ENCODE peak calls at places on chromosomes 12 and 14, in four cellular contexts. One of them, this sample, is unnamed.

GRCh38 chr12:120013659-120014380 is 24.8 kb downstream of the BICDL1 start:
- DNase-seq in left lung: no peak
- DNase-seq in body of pancreas: no peak
- DNase-seq in heart left ventricle: no peak
- DNase-seq in this sample: no peak

GRCh38 chr12:57895337-57896138 is 45.8 kb upstream of the ATP23 start:
- DNase-seq in left lung: no peak
- DNase-seq in body of pancreas: no peak
- DNase-seq in heart left ventricle: no peak
- DNase-seq in this sample: peak

GRCh38 chr12:69161835-69162234 is 77.5 kb upstream of the CPSF6 start:
- DNase-seq in left lung: no peak
- DNase-seq in body of pancreas: no peak
- DNase-seq in heart left ventricle: no peak
- DNase-seq in this sample: no peak

GRCh38 chr14:95421741-95422140 is 94.7 kb downstream of the SYNE3 start:
- DNase-seq in left lung: no peak
- DNase-seq in body of pancreas: no peak
- DNase-seq in heart left ventricle: no peak
- DNase-seq in this sample: no peak

GRCh38 chr14:20327005-20327869 is 5.8 kb downstream of the CCNB1IP1 start:
- DNase-seq in left lung: no peak
- DNase-seq in body of pancreas: no peak
- DNase-seq in heart left ventricle: no peak
- DNase-seq in this sample: peak

GRCh38 chr12:76033116-76034001 is 1.8 kb upstream of the PHLDA1 start:
- DNase-seq in left lung: no peak
- DNase-seq in body of pancreas: no peak
- DNase-seq in heart left ventricle: no peak
- DNase-seq in this sample: peak

GRCh38 chr12:27911397-27911796 is 61.1 kb downstream of the PTHLH start:
- DNase-seq in left lung: no peak
- DNase-seq in body of pancreas: no peak
- DNase-seq in heart left ventricle: no peak
- DNase-seq in this sample: no peak

GRCh38 chr12:7180685-7181084 is 8.8 kb upstream of the PEX5 start:
- DNase-seq in left lung: no peak
- DNase-seq in body of pancreas: no peak
- DNase-seq in heart left ventricle: no peak
- DNase-seq in this sample: peak

GRCh38 chr12:62717636-62718035 is 217.3 kb downstream of the PPM1H start:
- DNase-seq in left lung: no peak
- DNase-seq in body of pancreas: no peak
- DNase-seq in heart left ventricle: no peak
- DNase-seq in this sample: no peak

GRCh38 chr12:210277-211141 is 3.4 kb downstream of the SLC6A12 start:
- DNase-seq in left lung: no peak
- DNase-seq in body of pancreas: peak
- DNase-seq in heart left ventricle: peak
- DNase-seq in this sample: no peak

GRCh38 chr14:64960762-64961276 is 11.3 kb downstream of the RAB15 start:
- DNase-seq in left lung: no peak
- DNase-seq in body of pancreas: peak
- DNase-seq in heart left ventricle: no peak
- DNase-seq in this sample: no peak

GRCh38 chr14:76591270-76591669 is 170.0 kb upstream of the VASH1 start:
- DNase-seq in left lung: no peak
- DNase-seq in body of pancreas: no peak
- DNase-seq in heart left ventricle: no peak
- DNase-seq in this sample: no peak

GRCh38 chr12:43789941-43790340 is 16.2 kb downstream of the TWF1 start:
- DNase-seq in left lung: no peak
- DNase-seq in body of pancreas: peak
- DNase-seq in heart left ventricle: no peak
- DNase-seq in this sample: peak

GRCh38 chr12:31220061-31220460 is 105.9 kb downstream of the SINHCAF start:
- DNase-seq in left lung: no peak
- DNase-seq in body of pancreas: peak
- DNase-seq in heart left ventricle: no peak
- DNase-seq in this sample: no peak

GRCh38 chr12:2179953-2180736 is 127.4 kb downstream of the CACNA1C start:
- DNase-seq in left lung: no peak
- DNase-seq in body of pancreas: peak
- DNase-seq in heart left ventricle: peak
- DNase-seq in this sample: peak

GRCh38 chr14:67393689-67394088 is 18.3 kb downstream of the PLEK2 start:
- DNase-seq in left lung: no peak
- DNase-seq in body of pancreas: no peak
- DNase-seq in heart left ventricle: no peak
- DNase-seq in this sample: no peak

GRCh38 chr14:61603736-61604135 is 91.6 kb upstream of the HIF1A start:
- DNase-seq in left lung: no peak
- DNase-seq in body of pancreas: no peak
- DNase-seq in heart left ventricle: no peak
- DNase-seq in this sample: peak

GRCh38 chr12:62724947-62725447 is 210.0 kb downstream of the PPM1H start:
- DNase-seq in left lung: no peak
- DNase-seq in body of pancreas: peak
- DNase-seq in heart left ventricle: no peak
- DNase-seq in this sample: peak

GRCh38 chr12:47730341-47730744 is 5.1 kb upstream of the ENDOU start:
- DNase-seq in left lung: no peak
- DNase-seq in body of pancreas: peak
- DNase-seq in heart left ventricle: no peak
- DNase-seq in this sample: peak

GRCh38 chr14:39050389-39050788 is 52.6 kb downstream of the SEC23A start:
- DNase-seq in left lung: no peak
- DNase-seq in body of pancreas: no peak
- DNase-seq in heart left ventricle: no peak
- DNase-seq in this sample: peak

GRCh38 chr14:32507029-32507984 is 178.2 kb downstream of the AKAP6 start:
- DNase-seq in left lung: no peak
- DNase-seq in body of pancreas: no peak
- DNase-seq in heart left ventricle: no peak
- DNase-seq in this sample: peak

GRCh38 chr12:91633734-91634357 is 451.2 kb upstream of the DCN start:
- DNase-seq in left lung: peak
- DNase-seq in body of pancreas: no peak
- DNase-seq in heart left ventricle: peak
- DNase-seq in this sample: no peak

GRCh38 chr12:119259483-119259882 is 75.0 kb upstream of the CCDC60 start:
- DNase-seq in left lung: no peak
- DNase-seq in body of pancreas: no peak
- DNase-seq in heart left ventricle: no peak
- DNase-seq in this sample: no peak

GRCh38 chr14:50344116-50344775 is 32.1 kb downstream of the DMAC2L start:
- DNase-seq in left lung: no peak
- DNase-seq in body of pancreas: no peak
- DNase-seq in heart left ventricle: no peak
- DNase-seq in this sample: peak

GRCh38 chr12:7012024-7012607 is 6.2 kb downstream of the LPCAT3 start:
- DNase-seq in left lung: no peak
- DNase-seq in body of pancreas: no peak
- DNase-seq in heart left ventricle: no peak
- DNase-seq in this sample: no peak

GRCh38 chr14:21924479-21924878 is 250.9 kb upstream of the OR4E1 start:
- DNase-seq in left lung: no peak
- DNase-seq in body of pancreas: no peak
- DNase-seq in heart left ventricle: no peak
- DNase-seq in this sample: no peak

GRCh38 chr14:24813089-24813815 is 179.3 kb upstream of the GZMB start:
- DNase-seq in left lung: no peak
- DNase-seq in body of pancreas: no peak
- DNase-seq in heart left ventricle: no peak
- DNase-seq in this sample: no peak

GRCh38 chr14:68687746-68688145 is 105.1 kb downstream of the ZFP36L1 start:
- DNase-seq in left lung: no peak
- DNase-seq in body of pancreas: no peak
- DNase-seq in heart left ventricle: no peak
- DNase-seq in this sample: peak

GRCh38 chr14:100850841-100851585 is 25.1 kb downstream of the MEG3 start:
- DNase-seq in left lung: peak
- DNase-seq in body of pancreas: peak
- DNase-seq in heart left ventricle: peak
- DNase-seq in this sample: no peak

GRCh38 chr14:71155743-71156142 is 248.5 kb downstream of the PCNX1 start:
- DNase-seq in left lung: no peak
- DNase-seq in body of pancreas: no peak
- DNase-seq in heart left ventricle: no peak
- DNase-seq in this sample: no peak
- TF ChIP-seq CTCF in left lung: no peak
- TF ChIP-seq CTCF in body of pancreas: no peak
- TF ChIP-seq CTCF in heart left ventricle: no peak
- TF ChIP-seq CTCF in this sample: no peak

GRCh38 chr14:93207468-93208308 is 632 bp downstream of the UBR7 start:
- DNase-seq in left lung: no peak
- DNase-seq in body of pancreas: peak
- DNase-seq in heart left ventricle: peak
- DNase-seq in this sample: peak

GRCh38 chr14:93212432-93212831 is 5.4 kb downstream of the UBR7 start:
- DNase-seq in left lung: no peak
- DNase-seq in body of pancreas: no peak
- DNase-seq in heart left ventricle: no peak
- DNase-seq in this sample: no peak

GRCh38 chr14:93201155-93201704 is 5.6 kb downstream of the GON7 start:
- DNase-seq in left lung: no peak
- DNase-seq in body of pancreas: no peak
- DNase-seq in heart left ventricle: no peak
- DNase-seq in this sample: no peak

DNA sequence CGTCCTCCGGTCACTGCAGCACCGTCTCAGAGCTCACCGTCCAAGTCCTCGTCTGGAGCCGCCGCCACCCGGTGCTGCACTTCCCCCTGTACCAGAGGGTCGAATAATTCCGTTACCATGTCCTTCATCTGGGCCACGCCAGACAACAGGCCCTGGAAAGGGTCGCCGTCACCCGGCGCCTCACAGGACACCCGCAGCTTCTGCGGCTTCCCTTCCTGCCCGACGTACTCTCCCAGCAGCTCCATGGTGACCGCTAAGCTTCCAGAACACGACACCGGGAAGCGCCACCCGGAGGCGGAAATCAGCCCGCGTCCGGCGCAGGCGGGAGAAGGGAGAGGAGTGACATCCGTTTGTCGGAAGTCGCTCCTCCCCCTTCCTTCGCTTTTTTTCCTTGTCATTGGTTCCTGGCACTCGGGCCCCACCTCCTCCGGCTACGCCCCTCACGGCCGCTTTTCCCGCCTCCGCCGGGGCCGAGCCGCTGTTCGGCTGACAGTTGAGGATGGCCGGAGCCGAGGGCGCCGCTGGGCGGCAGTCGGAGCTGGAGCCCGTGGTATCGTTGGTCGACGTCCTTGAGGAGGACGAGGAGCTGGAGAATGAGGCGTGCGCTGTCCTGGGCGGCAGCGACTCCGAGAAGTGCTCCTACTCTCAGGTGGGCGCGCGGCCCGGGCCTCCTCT is at the start of the genes GON7 and UBR7:
- DNase-seq in left lung: peak
- DNase-seq in body of pancreas: peak
- DNase-seq in heart left ventricle: peak
- DNase-seq in this sample: peak
- TF ChIP-seq CTCF in left lung: no peak
- TF ChIP-seq CTCF in body of pancreas: peak
- TF ChIP-seq CTCF in heart left ventricle: no peak
- TF ChIP-seq CTCF in this sample: peak

GRCh38 chr14:78673845-78674244 is 503.7 kb downstream of the NRXN3 start:
- DNase-seq in left lung: no peak
- DNase-seq in body of pancreas: no peak
- DNase-seq in heart left ventricle: no peak
- DNase-seq in this sample: no peak
- TF ChIP-seq CTCF in left lung: no peak
- TF ChIP-seq CTCF in body of pancreas: no peak
- TF ChIP-seq CTCF in heart left ventricle: no peak
- TF ChIP-seq CTCF in this sample: no peak

DNA sequence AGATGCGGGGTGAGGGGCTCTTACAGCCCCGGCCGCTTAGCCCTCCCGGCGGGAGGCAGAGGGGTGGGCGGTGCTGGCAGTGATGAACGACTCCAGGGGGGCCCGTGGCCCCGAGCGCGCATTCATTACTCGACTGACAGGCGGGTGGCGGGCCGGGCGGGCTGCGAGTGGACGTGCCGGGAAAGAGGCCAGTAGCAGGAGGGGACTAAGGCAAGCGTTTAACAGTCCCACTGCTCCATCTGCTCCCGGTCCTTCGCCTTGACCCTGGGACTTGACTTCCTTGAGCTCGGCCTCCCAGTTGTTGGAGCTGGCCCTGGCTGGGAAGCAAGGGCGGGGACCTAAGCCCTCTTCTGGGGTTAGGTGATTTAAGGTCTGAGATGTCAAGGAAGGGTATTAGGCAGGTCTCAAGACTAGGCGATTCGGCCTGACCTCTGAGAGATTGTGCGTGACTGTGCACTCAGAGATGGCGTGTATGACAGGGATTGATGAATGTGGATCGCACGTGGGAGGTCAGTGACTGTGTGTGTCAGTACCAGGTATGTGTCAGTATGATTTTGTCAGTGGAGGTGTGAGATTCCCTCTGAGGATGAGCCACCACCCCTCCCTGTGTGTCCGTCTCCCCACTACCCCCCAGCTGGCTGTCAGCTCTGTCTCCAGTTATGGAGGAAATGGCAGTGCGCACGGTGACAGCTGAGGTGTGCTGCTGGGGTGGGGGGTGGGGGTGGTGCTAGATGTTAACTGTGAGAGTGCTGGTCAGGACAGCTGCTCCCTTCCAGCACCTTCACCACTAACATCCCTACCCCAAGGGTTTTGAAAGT is 3.6 kb upstream of the DNAJC22 start:
- DNase-seq in left lung: no peak
- DNase-seq in body of pancreas: peak
- DNase-seq in heart left ventricle: no peak
- DNase-seq in this sample: no peak
- TF ChIP-seq CTCF in left lung: no peak
- TF ChIP-seq CTCF in body of pancreas: no peak
- TF ChIP-seq CTCF in heart left ventricle: no peak
- TF ChIP-seq CTCF in this sample: no peak